ENCODE peak calls at places on chromosomes 11 and 22, in seven cellular contexts. I is NK-92 treated with Interleukin-12 subunit alpha and Interleukin-12 subunit beta, amount 100 ng/mL, for 24 hours; U is retinal pigment epithelial cell; A is midbrain; N is T-helper 1 cell; F is neural crest cell; Y is astrocyte of the spinal cord. R is an unnamed sample.

GRCh38 chr11:18452927-18453326 is 2.7 kb upstream of the LDHAL6A start:
- DNase-seq in I (no peak), A (no peak), U (peak; percentile 4), F (no peak), Y (peak; percentile 4), N (no peak), R (no peak)

GRCh38 chr11:20512869-20513268 is 86.5 kb upstream of the SLC6A5 start:
- DNase-seq in F (no peak), A (no peak), Y (no peak), N (no peak), U (no peak), I (no peak), R (no peak)

GRCh38 chr11:64007160-64007628 is 21.0 kb downstream of the OTUB1 start:
- DNase-seq in Y (no peak), A (no peak), I (no peak), F (no peak), N (no peak), U (no peak), R (no peak)

GRCh38 chr22:42425337-42425988 is 6.7 kb downstream of the NFAM1 start:
- DNase-seq in F (no peak), N (no peak), I (no peak), U (no peak), A (no peak), Y (no peak), R (no peak)

GRCh38 chr11:2825886-2826678 is 59.5 kb downstream of the CDKN1C start:
- DNase-seq in Y (peak; percentile 98), N (no peak), A (peak; percentile 29), F (no peak), U (peak; percentile 97), I (no peak), R (peak; percentile 33)

GRCh38 chr22:43238526-43239006 is 51.6 kb upstream of the TTLL12 start:
- DNase-seq in F (no peak), N (no peak), A (no peak), I (no peak), U (no peak), Y (no peak), R (no peak)

GRCh38 chr11:66918751-66919150 is 39.4 kb downstream of the PC start:
- DNase-seq in Y (no peak), U (no peak), F (no peak), A (no peak), N (no peak), I (no peak), R (no peak)

GRCh38 chr11:101063706-101064105 is 65.9 kb downstream of the PGR start:
- DNase-seq in A (no peak), I (no peak), Y (no peak), F (no peak), N (no peak), U (no peak), R (no peak)

GRCh38 chr22:47547239-47547661 is 784.8 kb downstream of the TBC1D22A start:
- DNase-seq in I (no peak), A (no peak), U (no peak), F (no peak), N (no peak), Y (no peak), R (no peak)

GRCh38 chr22:49880281-49880680 is 26.6 kb downstream of the ZBED4 start:
- DNase-seq in Y (peak; percentile 7), A (no peak), N (no peak), U (no peak), F (no peak), I (no peak), R (no peak)